ENCODE peak calls at places on chromosome 9, in seven cellular contexts. T, A, I, W, Y, U and N are unnamed samples.

GRCh38 chr9:94198414-94198813 is 60.7 kb upstream of the ZNF169 start:
- ATAC-seq in Y (no peak), I (no peak), U (no peak), T (no peak), A (no peak), W (no peak), N (no peak)

GRCh38 chr9:133863193-133863592 is 125.0 kb upstream of the SARDH start:
- ATAC-seq in A (no peak), I (no peak), T (no peak), Y (no peak), U (no peak), W (no peak), N (no peak)

GRCh38 chr9:761155-761792 is 80.2 kb upstream of the DMRT1 start:
- ATAC-seq in Y (peak; percentile 47), U (no peak), W (no peak), I (no peak), T (no peak), A (no peak), N (no peak)

GRCh38 chr9:99660191-99660636 is 161.5 kb upstream of the NR4A3 start:
- ATAC-seq in A (no peak), I (no peak), T (peak; percentile 54), Y (no peak), W (no peak), U (peak; percentile 59), N (peak; percentile 61)

GRCh38 chr9:103188966-103189365 is 193.8 kb downstream of the CYLC2 start:
- ATAC-seq in A (no peak), I (no peak), T (peak; percentile 31), U (no peak), Y (no peak), W (no peak), N (no peak)

GRCh38 chr9:91301161-91301560 is 60.6 kb downstream of the AUH start:
- ATAC-seq in I (peak; percentile 50), T (peak; percentile 54), W (peak; percentile 46), Y (peak; percentile 68), A (peak; percentile 59), U (no peak), N (no peak)

GRCh38 chr9:79701651-79702050 is 129.9 kb downstream of the TLE4 start:
- ATAC-seq in T (peak; percentile 62), Y (no peak), I (no peak), U (peak; percentile 40), W (peak; percentile 63), A (no peak), N (no peak)

GRCh38 chr9:2574215-2574614 is 47.4 kb upstream of the VLDLR start:
- ATAC-seq in I (no peak), Y (no peak), A (peak; percentile 83), T (no peak), W (no peak), U (no peak), N (no peak)

GRCh38 chr9:19320495-19320894 is 59.5 kb downstream of the RPS6 start:
- ATAC-seq in Y (no peak), U (no peak), I (no peak), T (no peak), A (no peak), W (no peak), N (no peak)

GRCh38 chr9:37974506-37975173 is 70.7 kb upstream of the SLC25A51 start:
- ATAC-seq in T (no peak), A (peak; percentile 59), Y (no peak), W (no peak), I (peak; percentile 78), U (no peak), N (no peak)

GRCh38 chr9:125820100-125820804 is 73.1 kb downstream of the PBX3 start:
- ATAC-seq in W (peak; percentile 72), T (peak; percentile 65), A (no peak), I (peak; percentile 29), Y (no peak), U (no peak), N (no peak)

GRCh38 chr9:121783523-121784507 is 132.4 kb downstream of the DAB2IP start:
- ATAC-seq in U (no peak), A (no peak), W (no peak), I (no peak), Y (no peak), T (no peak), N (no peak)

GRCh38 chr9:3608011-3608410 is 82.2 kb upstream of the RFX3 start:
- ATAC-seq in A (no peak), U (no peak), I (no peak), W (no peak), T (no peak), Y (no peak), N (no peak)

GRCh38 chr9:93580654-93581380 is 4.4 kb downstream of the PHF2 start:
- ATAC-seq in W (no peak), I (no peak), Y (no peak), T (no peak), U (no peak), A (no peak), N (no peak)

GRCh38 chr9:98356953-98357352 is 101.5 kb upstream of the TBC1D2 start:
- ATAC-seq in W (no peak), Y (no peak), I (no peak), U (no peak), T (no peak), A (no peak), N (no peak)

GRCh38 chr9:122816163-122816867 is 12.1 kb downstream of the PDCL start:
- ATAC-seq in A (no peak), W (peak; percentile 48), I (no peak), U (peak; percentile 94), Y (no peak), T (peak; percentile 85), N (peak; percentile 81)

GRCh38 chr9:120950421-120951388 is 24.1 kb upstream of the TRAF1 start:
- ATAC-seq in A (no peak), W (no peak), Y (no peak), T (peak; percentile 56), U (no peak), I (no peak), N (no peak)

GRCh38 chr9:96126321-96126881 is 175.6 kb downstream of the HSD17B3 start:
- ATAC-seq in A (no peak), Y (no peak), I (no peak), W (no peak), T (no peak), U (no peak), N (no peak)

GRCh38 chr9:112110773-112111106 is 64.4 kb downstream of the SUSD1 start:
- ATAC-seq in A (no peak), Y (no peak), T (no peak), W (no peak), I (no peak), U (no peak), N (no peak)

GRCh38 chr9:4784403-4784802 is 8.3 kb upstream of the RCL1 start:
- ATAC-seq in U (no peak), Y (no peak), A (no peak), W (no peak), I (no peak), T (no peak), N (no peak)

GRCh38 chr9:123656565-123656964 is 273.4 kb downstream of the DENND1A start:
- ATAC-seq in Y (no peak), W (no peak), I (no peak), A (no peak), U (no peak), T (no peak), N (no peak)

GRCh38 chr9:84343111-84343521 is 2.6 kb upstream of the SLC28A3 start:
- ATAC-seq in I (no peak), T (peak; percentile 76), Y (peak; percentile 53), A (peak; percentile 41), W (no peak), U (no peak), N (no peak)

GRCh38 chr9:127106493-127106855 is 16.0 kb downstream of the ANGPTL2 start:
- ATAC-seq in T (no peak), W (no peak), U (no peak), A (no peak), I (no peak), Y (no peak), N (no peak)